ENCODE peak calls at places on chromosome 4, in nine cellular contexts. Q, W, A, J, E, M, Z, P and F are unnamed samples. For H3K4me1 and H3K36me3, the result is how much of the 10 kb centered on the place peaks cover.

GRCh38 chr4:139950568-139950967 is 203.4 kb downstream of the MAML3 start:
- DNase-seq in A (no peak), E (peak), Z (no peak), Q (no peak), J (no peak), P (peak), W (no peak), M (no peak), F (no peak)

GRCh38 chr4:94160774-94161173 is 46.9 kb upstream of the SMARCAD1 start:
- DNase-seq in M (no peak), P (no peak), Z (no peak), W (no peak), A (no peak), E (no peak), Q (no peak), J (no peak), F (no peak)

GRCh38 chr4:55920571-55920970 is 28.2 kb upstream of the CEP135 start:
- DNase-seq in P (no peak), E (no peak), Q (no peak), W (no peak), Z (no peak), J (no peak), M (no peak), A (no peak), F (no peak)

GRCh38 chr4:141016117-141016798 is 117.0 kb downstream of the RNF150 start:
- DNase-seq in Z (no peak), Q (no peak), E (no peak), A (no peak), M (no peak), W (no peak), J (no peak), P (no peak), F (no peak)

GRCh38 chr4:165560941-165561340 is 182.1 kb downstream of the CPE start:
- DNase-seq in Q (no peak), Z (no peak), W (no peak), M (no peak), E (no peak), P (peak), J (no peak), A (no peak), F (no peak)

GRCh38 chr4:45453258-45453841 is 670.5 kb downstream of the GABRG1 start:
- DNase-seq in Z (no peak), Q (no peak), P (peak), E (no peak), W (no peak), A (no peak), J (peak), M (no peak), F (no peak)

GRCh38 chr4:78656968-78657445 is 105.4 kb downstream of the ANXA3 start:
- DNase-seq in M (no peak), P (peak), E (no peak), J (peak), A (peak), Z (no peak), Q (no peak), W (no peak), F (no peak)

GRCh38 chr4:155891058-155891457 is 12.4 kb upstream of the TDO2 start:
- DNase-seq in W (no peak), Q (no peak), E (no peak), J (no peak), P (peak), Z (no peak), A (no peak), M (no peak), F (no peak)

GRCh38 chr4:107931775-107932321 is 499 bp downstream of the CYP2U1 start:
- DNase-seq in Z (no peak), E (no peak), W (peak), P (no peak), Q (no peak), M (peak), J (peak), A (no peak), F (peak)

GRCh38 chr4:113383111-113383785 is 333.8 kb downstream of the ANK2 start:
- DNase-seq in Q (peak), E (peak), W (no peak), P (peak), Z (no peak), M (no peak), A (no peak), J (no peak), F (no peak)

GRCh38 chr4:94457692-94458106 is 6.0 kb downstream of the PDLIM5 start:
- DNase-seq in J (no peak), Q (no peak), E (no peak), P (no peak), W (no peak), A (no peak), M (no peak), Z (no peak), F (no peak)

GRCh38 chr4:117610706-117611308 is 423.5 kb upstream of the NDST3 start:
- DNase-seq in M (no peak), W (no peak), P (no peak), A (no peak), Z (no peak), J (no peak), Q (no peak), E (no peak), F (no peak)

GRCh38 chr4:42282081-42282901 is 115.0 kb upstream of the SHISA3 start:
- DNase-seq in Z (no peak), Q (peak), W (no peak), P (peak), A (peak), J (peak), E (peak), M (no peak), F (no peak)

GRCh38 chr4:150782921-150783320 is 201.0 kb downstream of the MAB21L2 start:
- DNase-seq in W (no peak), Z (no peak), A (no peak), P (peak), M (no peak), E (no peak), Q (no peak), J (no peak), F (no peak)

GRCh38 chr4:100984901-100985300 is 362.4 kb downstream of the PPP3CA start:
- DNase-seq in A (no peak), W (no peak), J (no peak), Z (no peak), E (peak), P (peak), Q (no peak), M (no peak), F (no peak)

GRCh38 chr4:31620476-31620875 is 900.3 kb downstream of the PCDH7 start:
- DNase-seq in Z (no peak), M (no peak), Q (no peak), E (no peak), A (no peak), J (no peak), P (peak), W (no peak), F (no peak)

GRCh38 chr4:107252621-107253020 is 216.5 kb upstream of the DKK2 start:
- DNase-seq in M (no peak), P (peak), Z (no peak), W (no peak), E (no peak), J (no peak), Q (no peak), A (no peak), F (no peak)

GRCh38 chr4:124265701-124266100 is 446.8 kb downstream of the ANKRD50 start:
- DNase-seq in M (no peak), J (no peak), P (peak), Q (no peak), Z (no peak), W (no peak), A (no peak), E (no peak), F (no peak)

GRCh38 chr4:150181536-150181935 is 103.3 kb downstream of the DCLK2 start:
- DNase-seq in P (peak), Z (no peak), A (no peak), W (no peak), M (no peak), E (no peak), J (no peak), Q (no peak), F (no peak)

GRCh38 chr4:41219421-41219950 is 5.1 kb upstream of the APBB2 start:
- DNase-seq in A (no peak), E (no peak), Q (no peak), P (no peak), W (no peak), J (no peak), Z (no peak), M (no peak), F (no peak)

GRCh38 chr4:121072836-121073362 is 564 bp upstream of the NDNF start:
- DNase-seq in Q (no peak), P (no peak), M (no peak), A (no peak), E (peak), Z (no peak), W (no peak), J (no peak), F (no peak)

GRCh38 chr4:150078041-150078995 is at the start of gene DCLK2:
- DNase-seq in J (no peak), E (peak), Z (peak), M (no peak), Q (peak), W (no peak), P (peak), A (no peak), F (peak)

GRCh38 chr4:189659302-189659701 is 281.4 kb upstream of the FRG1 start:
- DNase-seq in J (no peak), A (no peak), P (no peak), Z (no peak), Q (no peak), E (no peak), M (no peak), W (no peak), F (no peak)

GRCh38 chr4:106201373-106201772 is 114.6 kb downstream of the TBCK start:
- DNase-seq in E (no peak), P (no peak), J (peak), W (no peak), Q (no peak), Z (no peak), A (no peak), M (no peak), F (no peak)

GRCh38 chr4:90753068-90753467 is 625.9 kb downstream of the CCSER1 start:
- DNase-seq in W (no peak), Q (no peak), A (no peak), J (no peak), M (no peak), E (no peak), Z (no peak), P (no peak), F (no peak)
- H3K27ac ChIP-seq in W (no peak), Q (no peak), A (no peak), J (no peak), M (no peak), E (no peak), Z (no peak), P (no peak), F (no peak)

GRCh38 chr4:48261288-48261687 is 8.3 kb downstream of the TEC start:
- DNase-seq in Z (no peak), W (no peak), E (no peak), A (no peak), M (no peak), P (peak), J (no peak), Q (no peak), F (no peak)
- H3K4me1 ChIP-seq in Z (under half), W (under half), E (under half), A (under half), M (under half), P (under half), J (under half), Q (under half), F (under half)

GRCh38 chr4:70816894-70817293 is 22.8 kb downstream of the GRSF1 start:
- DNase-seq in M (no peak), P (no peak), Q (no peak), W (no peak), J (no peak), E (no peak), A (no peak), Z (no peak), F (no peak)
- H3K36me3 ChIP-seq in M (under half), P (under half), Q (under half), W (under half), J (under half), E (under half), A (under half), Z (under half), F (under half)

GRCh38 chr4:138226351-138226750 is 15.8 kb downstream of the SLC7A11 start:
- DNase-seq in J (no peak), E (no peak), W (no peak), Q (no peak), P (no peak), M (no peak), Z (no peak), A (no peak), F (no peak)
- H3K27ac ChIP-seq in J (no peak), E (peak), W (no peak), Q (no peak), P (no peak), M (no peak), Z (no peak), A (no peak), F (no peak)

GRCh38 chr4:76611611-76612010 is 176.6 kb downstream of the SHROOM3 start:
- DNase-seq in Q (no peak), P (peak), A (no peak), E (no peak), W (no peak), M (no peak), J (no peak), Z (no peak), F (peak)
- H3K4me1 ChIP-seq in Q (under half), P (under half), A (under half), E (half or more), W (under half), M (under half), J (under half), Z (under half), F (under half)

DNA sequence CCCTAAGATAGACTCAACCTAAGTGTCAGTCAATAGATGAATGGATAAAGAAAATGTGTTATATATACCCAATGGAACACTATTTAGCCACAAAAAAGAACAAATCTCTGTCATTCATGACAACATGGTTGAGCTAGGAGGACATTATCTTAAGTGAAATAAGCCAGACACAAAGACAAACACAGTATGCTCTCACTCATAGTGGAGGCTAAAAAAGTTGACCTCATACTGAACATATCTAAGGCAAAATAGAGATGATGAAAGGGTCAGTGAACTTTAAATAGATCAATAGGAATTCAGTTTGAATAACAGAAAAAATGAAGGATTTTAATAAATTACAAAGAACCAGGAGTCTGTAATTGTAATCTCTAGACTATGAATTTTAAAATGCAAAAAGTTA is 106.5 kb downstream of the SOWAHB start:
- DNase-seq in Z (no peak), P (no peak), M (no peak), J (no peak), Q (no peak), A (no peak), E (no peak), W (no peak), F (no peak)
- H3K36me3 ChIP-seq in Z (under half), P (under half), M (under half), J (under half), Q (under half), A (under half), E (under half), W (under half), F (under half)

DNA sequence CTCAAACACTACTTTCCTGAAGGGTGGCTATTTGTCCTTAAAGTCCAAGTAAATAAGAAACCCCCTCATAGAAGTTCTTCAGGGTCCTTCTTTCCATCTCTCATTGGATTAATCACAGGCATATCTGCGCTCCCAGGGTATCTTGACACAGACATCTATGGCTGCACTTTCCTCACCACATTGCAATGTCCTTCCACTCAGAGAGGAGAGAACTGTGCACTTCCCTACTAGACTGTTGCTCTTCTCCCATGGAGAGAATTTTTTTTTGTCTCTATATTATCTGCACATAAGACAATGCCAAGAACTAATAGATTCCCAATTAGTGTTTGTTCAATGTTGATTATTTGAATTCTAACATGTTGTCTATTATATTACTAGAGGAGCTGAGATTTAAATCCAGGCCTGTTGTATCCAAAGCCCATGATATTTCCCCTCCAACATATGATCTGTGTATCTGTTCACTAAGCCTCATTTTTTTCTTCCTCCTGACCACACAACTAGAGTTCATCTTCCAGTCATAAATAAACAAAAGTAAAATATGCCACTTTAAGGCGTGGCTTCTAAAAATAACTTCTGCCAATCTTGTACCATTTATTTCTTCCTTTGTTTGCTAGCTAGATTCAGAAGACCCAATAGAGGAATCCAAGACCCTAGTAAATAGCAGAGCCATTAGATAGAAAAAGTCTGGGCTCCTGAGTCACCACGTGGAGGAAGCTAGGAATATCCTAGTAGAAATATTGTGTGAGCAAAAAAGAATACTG is 61.5 kb upstream of the FAM241A start:
- DNase-seq in Q (no peak), Z (no peak), A (no peak), E (peak), W (no peak), P (no peak), M (no peak), J (no peak), F (no peak)
- H3K27ac ChIP-seq in Q (peak), Z (peak), A (no peak), E (peak), W (no peak), P (peak), M (no peak), J (no peak), F (no peak)

GRCh38 chr4:87034527-87034926 is 99.7 kb downstream of the AFF1 start:
- DNase-seq in E (no peak), A (no peak), W (no peak), M (no peak), Z (no peak), Q (no peak), J (no peak), P (no peak), F (no peak)

GRCh38 chr4:87031946-87032345 is 97.1 kb downstream of the AFF1 start:
- DNase-seq in Z (no peak), A (no peak), M (no peak), W (no peak), E (no peak), J (no peak), Q (no peak), P (no peak), F (no peak)

GRCh38 chr4:87032884-87033533 is 98.2 kb downstream of the AFF1 start:
- DNase-seq in M (no peak), Q (no peak), P (peak), A (no peak), W (no peak), J (no peak), Z (no peak), E (peak), F (no peak)

GRCh38 chr4:87035881-87036509 is 101.2 kb downstream of the AFF1 start:
- DNase-seq in E (no peak), P (no peak), Z (no peak), J (peak), M (no peak), A (no peak), W (no peak), Q (no peak), F (no peak)

GRCh38 chr4:87033902-87034301 is 99.1 kb downstream of the AFF1 start:
- DNase-seq in E (no peak), Z (no peak), Q (no peak), J (no peak), M (no peak), P (no peak), A (no peak), W (no peak), F (no peak)
- H3K4me1 ChIP-seq in E (under half), Z (half or more), Q (under half), J (half or more), M (under half), P (under half), A (half or more), W (under half), F (under half)